ENCODE peak calls at places on chromosomes 7 and 10, in four cellular contexts. One of them, this sample, is unnamed. For H3K9me3, the result is how much of the 10 kb centered on the place peaks cover.

GRCh38 chr10:119393421-119393820 is 149.1 kb downstream of the RGS10 start:
- DNase-seq in mucosa of descending colon: no peak
- DNase-seq in heart left ventricle: no peak
- DNase-seq in cardiac muscle cell: no peak
- DNase-seq in this sample: no peak

GRCh38 chr7:81167934-81168333 is 249.1 kb upstream of the SEMA3C start:
- DNase-seq in mucosa of descending colon: no peak
- DNase-seq in heart left ventricle: no peak
- DNase-seq in cardiac muscle cell: no peak
- DNase-seq in this sample: no peak

GRCh38 chr10:125689955-125690569 is 7.1 kb upstream of the TEX36 start:
- DNase-seq in cardiac muscle cell: no peak
- DNase-seq in mucosa of descending colon: no peak
- DNase-seq in heart left ventricle: no peak
- DNase-seq in this sample: no peak

GRCh38 chr7:1225462-1226154 is 7.1 kb upstream of the UNCX start:
- DNase-seq in heart left ventricle: no peak
- DNase-seq in mucosa of descending colon: peak
- DNase-seq in cardiac muscle cell: peak
- DNase-seq in this sample: peak

GRCh38 chr10:70664702-70665195 is 7.6 kb upstream of the ADAMTS14 start:
- DNase-seq in mucosa of descending colon: no peak
- DNase-seq in cardiac muscle cell: peak
- DNase-seq in heart left ventricle: peak
- DNase-seq in this sample: peak

GRCh38 chr7:131449373-131449902 is 107.0 kb downstream of the PODXL start:
- DNase-seq in mucosa of descending colon: no peak
- DNase-seq in heart left ventricle: no peak
- DNase-seq in cardiac muscle cell: no peak
- DNase-seq in this sample: no peak

GRCh38 chr7:35716038-35716803 is 21.3 kb upstream of the HERPUD2 start:
- DNase-seq in mucosa of descending colon: peak
- DNase-seq in heart left ventricle: peak
- DNase-seq in cardiac muscle cell: peak
- DNase-seq in this sample: no peak

GRCh38 chr10:31929986-31930675 is 1.5 kb upstream of the ARHGAP12 start:
- DNase-seq in mucosa of descending colon: peak
- DNase-seq in heart left ventricle: no peak
- DNase-seq in cardiac muscle cell: peak
- DNase-seq in this sample: no peak

GRCh38 chr7:150399861-150400778 is 21.0 kb downstream of the ZNF775 start:
- DNase-seq in cardiac muscle cell: peak
- DNase-seq in mucosa of descending colon: no peak
- DNase-seq in heart left ventricle: no peak
- DNase-seq in this sample: no peak

GRCh38 chr7:154425326-154425725 is 373.1 kb downstream of the DPP6 start:
- DNase-seq in mucosa of descending colon: no peak
- DNase-seq in cardiac muscle cell: no peak
- DNase-seq in heart left ventricle: no peak
- DNase-seq in this sample: no peak

GRCh38 chr10:129522041-129522585 is 55.1 kb downstream of the MGMT start:
- DNase-seq in mucosa of descending colon: no peak
- DNase-seq in cardiac muscle cell: no peak
- DNase-seq in heart left ventricle: no peak
- DNase-seq in this sample: no peak

GRCh38 chr7:129968592-129969383 is 16.0 kb upstream of the UBE2H start:
- DNase-seq in mucosa of descending colon: no peak
- DNase-seq in heart left ventricle: no peak
- DNase-seq in cardiac muscle cell: no peak
- DNase-seq in this sample: no peak

GRCh38 chr7:74655324-74655723 is 2.2 kb upstream of the GTF2I start:
- DNase-seq in cardiac muscle cell: no peak
- DNase-seq in heart left ventricle: no peak
- DNase-seq in mucosa of descending colon: no peak
- DNase-seq in this sample: no peak

GRCh38 chr10:119672291-119672690 is 21.1 kb downstream of the BAG3 start:
- DNase-seq in mucosa of descending colon: no peak
- DNase-seq in cardiac muscle cell: no peak
- DNase-seq in heart left ventricle: no peak
- DNase-seq in this sample: no peak

GRCh38 chr7:39746162-39746782 is 122.9 kb downstream of the RALA start:
- DNase-seq in cardiac muscle cell: peak
- DNase-seq in heart left ventricle: peak
- DNase-seq in mucosa of descending colon: peak
- DNase-seq in this sample: peak

GRCh38 chr10:86141896-86142295 is 224.7 kb downstream of the GRID1 start:
- DNase-seq in heart left ventricle: no peak
- DNase-seq in mucosa of descending colon: no peak
- DNase-seq in cardiac muscle cell: no peak
- DNase-seq in this sample: no peak

GRCh38 chr7:16178069-16178468 is 243.3 kb downstream of the CRPPA start:
- DNase-seq in mucosa of descending colon: no peak
- DNase-seq in cardiac muscle cell: no peak
- DNase-seq in heart left ventricle: no peak
- DNase-seq in this sample: no peak

GRCh38 chr7:107492875-107493274 is 23.0 kb downstream of the GPR22 start:
- DNase-seq in cardiac muscle cell: no peak
- DNase-seq in heart left ventricle: no peak
- DNase-seq in mucosa of descending colon: no peak
- DNase-seq in this sample: no peak

GRCh38 chr7:130381468-130382312 is 1.4 kb downstream of the CPA1 start:
- DNase-seq in cardiac muscle cell: no peak
- DNase-seq in heart left ventricle: no peak
- DNase-seq in mucosa of descending colon: no peak
- DNase-seq in this sample: no peak

GRCh38 chr10:102395677-102396197 is at the start of gene NFKB2:
- DNase-seq in cardiac muscle cell: no peak
- DNase-seq in heart left ventricle: no peak
- DNase-seq in mucosa of descending colon: no peak
- DNase-seq in this sample: no peak

GRCh38 chr7:24328050-24328449 is 44.1 kb downstream of the NPY start:
- DNase-seq in heart left ventricle: no peak
- DNase-seq in cardiac muscle cell: no peak
- DNase-seq in mucosa of descending colon: no peak
- DNase-seq in this sample: no peak

GRCh38 chr7:88759216-88759955 is at the start of gene ZNF804B:
- DNase-seq in mucosa of descending colon: no peak
- DNase-seq in heart left ventricle: no peak
- DNase-seq in cardiac muscle cell: no peak
- DNase-seq in this sample: no peak

GRCh38 chr7:157404845-157405481 is 68.2 kb downstream of the DNAJB6 start:
- DNase-seq in heart left ventricle: no peak
- DNase-seq in mucosa of descending colon: no peak
- DNase-seq in cardiac muscle cell: peak
- DNase-seq in this sample: no peak

GRCh38 chr7:41612798-41613197 is 90.1 kb downstream of the INHBA start:
- DNase-seq in heart left ventricle: no peak
- DNase-seq in mucosa of descending colon: no peak
- DNase-seq in cardiac muscle cell: no peak
- DNase-seq in this sample: no peak

GRCh38 chr10:26627320-26627719 is 70.2 kb upstream of the PDSS1 start:
- DNase-seq in heart left ventricle: no peak
- DNase-seq in mucosa of descending colon: no peak
- DNase-seq in cardiac muscle cell: no peak
- DNase-seq in this sample: peak

GRCh38 chr7:42856605-42856987 is 55.3 kb downstream of the C7orf25 start:
- DNase-seq in heart left ventricle: no peak
- DNase-seq in cardiac muscle cell: no peak
- DNase-seq in mucosa of descending colon: no peak
- DNase-seq in this sample: no peak

GRCh38 chr10:54985732-54986131 is 184.7 kb upstream of the PCDH15 start:
- DNase-seq in mucosa of descending colon: no peak
- DNase-seq in cardiac muscle cell: no peak
- DNase-seq in heart left ventricle: no peak
- DNase-seq in this sample: no peak
- TF ChIP-seq CTCF in mucosa of descending colon: no peak
- TF ChIP-seq CTCF in cardiac muscle cell: peak
- TF ChIP-seq CTCF in heart left ventricle: peak
- TF ChIP-seq CTCF in this sample: peak

GRCh38 chr10:72260215-72260587 is 13.5 kb upstream of the DDIT4 start:
- DNase-seq in cardiac muscle cell: no peak
- DNase-seq in mucosa of descending colon: no peak
- DNase-seq in heart left ventricle: peak
- DNase-seq in this sample: no peak
- H3K4me3 ChIP-seq in cardiac muscle cell: no peak
- H3K4me3 ChIP-seq in mucosa of descending colon: no peak
- H3K4me3 ChIP-seq in heart left ventricle: peak
- H3K4me3 ChIP-seq in this sample: no peak

GRCh38 chr10:113693348-113693747 is 13.6 kb downstream of the CASP7 start:
- DNase-seq in heart left ventricle: no peak
- DNase-seq in mucosa of descending colon: no peak
- DNase-seq in cardiac muscle cell: no peak
- DNase-seq in this sample: no peak
- H3K9me3 ChIP-seq in heart left ventricle: under half
- H3K9me3 ChIP-seq in mucosa of descending colon: under half
- H3K9me3 ChIP-seq in cardiac muscle cell: under half
- H3K9me3 ChIP-seq in this sample: under half

GRCh38 chr10:124251317-124251716 is 157.9 kb upstream of the CHST15 start:
- DNase-seq in heart left ventricle: no peak
- DNase-seq in cardiac muscle cell: no peak
- DNase-seq in mucosa of descending colon: peak
- DNase-seq in this sample: no peak

GRCh38 chr10:124252097-124252715 is 158.8 kb upstream of the CHST15 start:
- DNase-seq in mucosa of descending colon: no peak
- DNase-seq in heart left ventricle: no peak
- DNase-seq in cardiac muscle cell: no peak
- DNase-seq in this sample: no peak

GRCh38 chr10:124250506-124250905 is 157.1 kb upstream of the CHST15 start:
- DNase-seq in cardiac muscle cell: no peak
- DNase-seq in mucosa of descending colon: no peak
- DNase-seq in heart left ventricle: no peak
- DNase-seq in this sample: no peak

GRCh38 chr10:124254519-124254918 is 161.1 kb upstream of the CHST15 start:
- DNase-seq in heart left ventricle: no peak
- DNase-seq in mucosa of descending colon: no peak
- DNase-seq in cardiac muscle cell: peak
- DNase-seq in this sample: no peak

GRCh38 chr10:124253006-124253405 is 159.6 kb upstream of the CHST15 start:
- DNase-seq in heart left ventricle: no peak
- DNase-seq in mucosa of descending colon: no peak
- DNase-seq in cardiac muscle cell: no peak
- DNase-seq in this sample: no peak
- TF ChIP-seq CTCF in heart left ventricle: no peak
- TF ChIP-seq CTCF in mucosa of descending colon: no peak
- TF ChIP-seq CTCF in cardiac muscle cell: no peak
- TF ChIP-seq CTCF in this sample: no peak

DNA sequence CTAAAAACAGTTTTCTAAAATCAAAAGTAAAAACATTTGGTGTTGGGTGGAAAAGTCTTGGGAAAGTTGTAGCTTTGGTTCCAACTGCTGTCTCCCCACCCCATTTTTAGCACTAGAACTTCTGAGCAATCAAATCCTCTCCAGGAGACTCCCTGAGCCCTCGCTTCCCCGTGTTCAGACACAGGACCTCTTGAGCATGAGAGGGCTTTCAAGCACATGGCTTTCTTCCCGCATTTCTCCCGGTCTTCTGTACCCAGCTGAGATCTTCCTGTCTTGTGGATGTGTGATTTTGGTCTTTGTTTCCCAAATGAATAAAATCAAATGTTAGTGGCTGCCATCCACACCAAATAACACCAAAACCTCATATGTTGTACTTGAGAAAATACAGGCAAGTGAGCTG is 5.0 kb downstream of the CXCL12 start:
- DNase-seq in mucosa of descending colon: no peak
- DNase-seq in heart left ventricle: no peak
- DNase-seq in cardiac muscle cell: no peak
- DNase-seq in this sample: peak
- H3K4me3 ChIP-seq in mucosa of descending colon: no peak
- H3K4me3 ChIP-seq in heart left ventricle: no peak
- H3K4me3 ChIP-seq in cardiac muscle cell: no peak
- H3K4me3 ChIP-seq in this sample: no peak

DNA sequence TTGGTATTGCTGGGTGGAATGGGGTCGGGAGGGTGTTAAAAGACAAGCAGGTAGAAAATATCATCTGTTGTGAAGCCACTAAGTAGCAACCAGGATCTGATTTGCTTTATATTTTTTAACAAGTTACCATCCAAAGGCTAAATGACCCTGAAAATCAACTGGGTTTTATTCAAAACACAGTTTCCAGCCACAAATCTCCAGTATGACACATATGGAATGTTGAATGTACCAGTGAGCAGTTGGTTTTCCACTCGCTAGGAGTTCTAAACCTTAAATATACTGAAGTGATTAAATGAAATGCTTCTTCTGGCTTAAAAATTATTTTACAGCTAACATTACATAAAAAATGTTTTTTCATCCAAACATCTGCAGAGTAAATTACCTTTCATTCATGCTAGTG is 112.5 kb downstream of the PDE1C start:
- DNase-seq in mucosa of descending colon: no peak
- DNase-seq in heart left ventricle: no peak
- DNase-seq in cardiac muscle cell: no peak
- DNase-seq in this sample: no peak
- H3K9me3 ChIP-seq in mucosa of descending colon: under half
- H3K9me3 ChIP-seq in heart left ventricle: under half
- H3K9me3 ChIP-seq in cardiac muscle cell: under half
- H3K9me3 ChIP-seq in this sample: under half

This sample was measured in Caco-2.